ENCODE peak calls at places on chromosomes 6 and 20, in eight cellular contexts. One of them, this sample, is unnamed.

GRCh38 chr20:11676618-11677289 is 240.9 kb upstream of the BTBD3 start:
- DNase-seq in spleen: no peak
- DNase-seq in GM12878: no peak
- DNase-seq in GM23338: peak; percentile 83
- DNase-seq in breast epithelium: no peak
- DNase-seq in Panc1: peak; percentile 8
- DNase-seq in transverse colon: peak; percentile 46
- DNase-seq in HCT116: peak; percentile 6
- DNase-seq in this sample: no peak

GRCh38 chr20:12790856-12791255 is 217.9 kb upstream of the SPTLC3 start:
- DNase-seq in spleen: no peak
- DNase-seq in GM12878: no peak
- DNase-seq in GM23338: no peak
- DNase-seq in breast epithelium: no peak
- DNase-seq in Panc1: no peak
- DNase-seq in transverse colon: no peak
- DNase-seq in HCT116: no peak
- DNase-seq in this sample: no peak

GRCh38 chr20:46054606-46055005 is 25.6 kb downstream of the SLC12A5 start:
- DNase-seq in spleen: no peak
- DNase-seq in GM12878: no peak
- DNase-seq in GM23338: no peak
- DNase-seq in breast epithelium: no peak
- DNase-seq in Panc1: no peak
- DNase-seq in transverse colon: no peak
- DNase-seq in HCT116: no peak
- DNase-seq in this sample: no peak

GRCh38 chr20:40945754-40946451 is 82.7 kb upstream of the TOP1 start:
- DNase-seq in spleen: peak; percentile 80
- DNase-seq in GM12878: no peak
- DNase-seq in GM23338: peak; percentile 86
- DNase-seq in breast epithelium: peak; percentile 60
- DNase-seq in Panc1: no peak
- DNase-seq in transverse colon: peak; percentile 41
- DNase-seq in HCT116: peak; percentile 19
- DNase-seq in this sample: peak; percentile 43

GRCh38 chr6:147142684-147143245 is 61.5 kb upstream of the STXBP5 start:
- DNase-seq in spleen: no peak
- DNase-seq in GM12878: no peak
- DNase-seq in GM23338: no peak
- DNase-seq in breast epithelium: no peak
- DNase-seq in Panc1: no peak
- DNase-seq in transverse colon: no peak
- DNase-seq in HCT116: no peak
- DNase-seq in this sample: no peak

GRCh38 chr6:7446644-7447325 is 57.2 kb downstream of the RIOK1 start:
- DNase-seq in spleen: no peak
- DNase-seq in GM12878: no peak
- DNase-seq in GM23338: no peak
- DNase-seq in breast epithelium: peak; percentile 40
- DNase-seq in Panc1: no peak
- DNase-seq in transverse colon: no peak
- DNase-seq in HCT116: no peak
- DNase-seq in this sample: no peak

GRCh38 chr6:27279513-27280063 is 32.1 kb downstream of the PRSS16 start:
- DNase-seq in spleen: no peak
- DNase-seq in GM12878: no peak
- DNase-seq in GM23338: peak; percentile 63
- DNase-seq in breast epithelium: no peak
- DNase-seq in Panc1: no peak
- DNase-seq in transverse colon: no peak
- DNase-seq in HCT116: no peak
- DNase-seq in this sample: no peak

GRCh38 chr6:32886674-32887383 is 32.8 kb downstream of the PSMB9 start:
- DNase-seq in spleen: no peak
- DNase-seq in GM12878: no peak
- DNase-seq in GM23338: no peak
- DNase-seq in breast epithelium: no peak
- DNase-seq in Panc1: no peak
- DNase-seq in transverse colon: no peak
- DNase-seq in HCT116: no peak
- DNase-seq in this sample: no peak

GRCh38 chr6:148971027-148971927 is 224.4 kb downstream of the UST start:
- DNase-seq in spleen: no peak
- DNase-seq in GM12878: no peak
- DNase-seq in GM23338: no peak
- DNase-seq in breast epithelium: no peak
- DNase-seq in Panc1: no peak
- DNase-seq in transverse colon: no peak
- DNase-seq in HCT116: no peak
- DNase-seq in this sample: no peak

GRCh38 chr6:51386347-51386836 is 567.7 kb downstream of the TFAP2B start:
- DNase-seq in spleen: no peak
- DNase-seq in GM12878: no peak
- DNase-seq in GM23338: no peak
- DNase-seq in breast epithelium: no peak
- DNase-seq in Panc1: no peak
- DNase-seq in transverse colon: no peak
- DNase-seq in HCT116: no peak
- DNase-seq in this sample: no peak

GRCh38 chr20:63574156-63574828 is at the start of gene HELZ2:
- DNase-seq in spleen: peak; percentile 95
- DNase-seq in GM12878: no peak
- DNase-seq in GM23338: peak; percentile 84
- DNase-seq in breast epithelium: peak; percentile 65
- DNase-seq in Panc1: no peak
- DNase-seq in transverse colon: peak; percentile 88
- DNase-seq in HCT116: peak; percentile 16
- DNase-seq in this sample: peak; percentile 86

GRCh38 chr20:5660346-5660745 is 89.9 kb upstream of the SHLD1 start:
- DNase-seq in spleen: no peak
- DNase-seq in GM12878: no peak
- DNase-seq in GM23338: no peak
- DNase-seq in breast epithelium: no peak
- DNase-seq in Panc1: no peak
- DNase-seq in transverse colon: no peak
- DNase-seq in HCT116: no peak
- DNase-seq in this sample: no peak

GRCh38 chr6:17101422-17102257 is at the start of gene STMND1:
- DNase-seq in spleen: no peak
- DNase-seq in GM12878: no peak
- DNase-seq in GM23338: peak; percentile 68
- DNase-seq in breast epithelium: peak; percentile 75
- DNase-seq in Panc1: no peak
- DNase-seq in transverse colon: peak; percentile 83
- DNase-seq in HCT116: no peak
- DNase-seq in this sample: peak; percentile 9

GRCh38 chr20:37979021-37979985 is 54.0 kb downstream of the TTI1 start:
- DNase-seq in spleen: no peak
- DNase-seq in GM12878: no peak
- DNase-seq in GM23338: no peak
- DNase-seq in breast epithelium: no peak
- DNase-seq in Panc1: no peak
- DNase-seq in transverse colon: no peak
- DNase-seq in HCT116: no peak
- DNase-seq in this sample: no peak

GRCh38 chr20:53208110-53208908 is 236.2 kb downstream of the TSHZ2 start:
- DNase-seq in spleen: no peak
- DNase-seq in GM12878: no peak
- DNase-seq in GM23338: peak; percentile 85
- DNase-seq in breast epithelium: no peak
- DNase-seq in Panc1: no peak
- DNase-seq in transverse colon: no peak
- DNase-seq in HCT116: no peak
- DNase-seq in this sample: no peak

DNA sequence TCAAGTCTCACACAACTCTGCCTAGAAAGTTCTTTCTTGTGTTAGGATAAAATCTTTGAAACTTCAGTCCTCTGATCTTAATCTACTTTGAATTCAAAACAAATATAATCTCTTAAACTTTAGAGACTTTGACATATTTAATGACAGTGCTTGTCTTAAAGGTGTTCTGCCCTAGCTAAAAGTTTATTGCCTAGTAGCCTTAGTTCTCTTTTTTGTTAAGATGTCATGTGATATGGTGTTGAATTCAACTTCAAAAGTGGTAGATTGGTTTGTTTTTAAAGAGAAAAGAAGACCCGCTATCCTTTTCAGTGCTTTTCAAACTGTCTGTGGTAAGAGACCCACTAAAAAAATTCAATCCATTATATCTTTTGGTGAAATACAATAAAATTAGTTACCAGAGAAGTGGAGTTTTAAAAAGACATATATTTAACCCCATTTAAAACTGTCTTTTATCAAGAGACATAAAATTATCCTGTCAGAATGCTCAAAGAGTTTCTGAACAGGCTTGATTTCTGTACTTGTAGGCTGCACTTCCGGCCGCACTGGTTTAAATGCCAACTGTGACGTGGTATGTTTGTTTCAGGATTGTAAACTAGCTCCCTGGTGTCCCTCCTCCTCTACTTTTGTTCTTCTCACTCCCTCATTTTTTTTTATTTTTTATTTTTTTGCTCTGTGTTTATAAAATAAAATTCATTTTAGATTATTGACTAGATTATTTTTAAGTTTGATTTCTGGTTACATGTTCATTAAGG is 76.5 kb downstream of the QKI start:
- DNase-seq in spleen: peak; percentile 71
- DNase-seq in GM12878: no peak
- DNase-seq in GM23338: peak; percentile 44
- DNase-seq in breast epithelium: peak; percentile 87
- DNase-seq in Panc1: no peak
- DNase-seq in transverse colon: peak; percentile 74
- DNase-seq in HCT116: no peak
- DNase-seq in this sample: no peak
- TF ChIP-seq POLR2AphosphoS5 in spleen: no peak
- TF ChIP-seq POLR2AphosphoS5 in GM12878: no peak
- TF ChIP-seq POLR2AphosphoS5 in GM23338: no peak
- TF ChIP-seq POLR2AphosphoS5 in breast epithelium: no peak
- TF ChIP-seq POLR2AphosphoS5 in Panc1: no peak
- TF ChIP-seq POLR2AphosphoS5 in transverse colon: no peak
- TF ChIP-seq POLR2AphosphoS5 in HCT116: no peak
- TF ChIP-seq POLR2AphosphoS5 in this sample: no peak

GRCh38 chr20:13821876-13822275 is 37.0 kb downstream of the NDUFAF5 start:
- DNase-seq in spleen: no peak
- DNase-seq in GM12878: no peak
- DNase-seq in GM23338: no peak
- DNase-seq in breast epithelium: no peak
- DNase-seq in Panc1: no peak
- DNase-seq in transverse colon: no peak
- DNase-seq in HCT116: no peak
- DNase-seq in this sample: no peak
- TF ChIP-seq POLR2AphosphoS5 in spleen: no peak
- TF ChIP-seq POLR2AphosphoS5 in GM12878: no peak
- TF ChIP-seq POLR2AphosphoS5 in GM23338: no peak
- TF ChIP-seq POLR2AphosphoS5 in breast epithelium: no peak
- TF ChIP-seq POLR2AphosphoS5 in Panc1: no peak
- TF ChIP-seq POLR2AphosphoS5 in transverse colon: no peak
- TF ChIP-seq POLR2AphosphoS5 in HCT116: no peak
- TF ChIP-seq POLR2AphosphoS5 in this sample: no peak

DNA sequence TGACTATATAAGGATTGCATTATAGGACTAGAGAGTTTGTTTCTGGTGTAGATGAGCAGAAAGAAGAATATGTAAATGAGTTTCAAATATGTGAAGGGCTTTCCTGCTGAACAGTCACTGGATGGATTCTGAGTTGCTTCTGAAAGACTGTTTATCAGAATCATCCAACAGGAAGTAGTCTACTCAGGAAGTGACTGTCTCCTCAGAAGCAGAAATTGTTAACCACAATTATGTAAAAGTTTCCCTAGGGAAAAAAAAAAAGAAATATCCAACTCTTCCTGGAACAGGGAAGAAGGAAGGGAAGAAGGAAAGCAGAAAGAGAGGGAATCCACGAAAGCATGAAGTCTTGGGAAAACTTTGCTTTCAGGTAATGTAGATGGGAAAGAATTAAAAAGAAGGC is 138.9 kb downstream of the TENT5A start:
- DNase-seq in spleen: no peak
- DNase-seq in GM12878: no peak
- DNase-seq in GM23338: no peak
- DNase-seq in breast epithelium: no peak
- DNase-seq in Panc1: no peak
- DNase-seq in transverse colon: no peak
- DNase-seq in HCT116: no peak
- DNase-seq in this sample: no peak
- TF ChIP-seq POLR2AphosphoS5 in spleen: no peak
- TF ChIP-seq POLR2AphosphoS5 in GM12878: no peak
- TF ChIP-seq POLR2AphosphoS5 in GM23338: no peak
- TF ChIP-seq POLR2AphosphoS5 in breast epithelium: no peak
- TF ChIP-seq POLR2AphosphoS5 in Panc1: no peak
- TF ChIP-seq POLR2AphosphoS5 in transverse colon: no peak
- TF ChIP-seq POLR2AphosphoS5 in HCT116: no peak
- TF ChIP-seq POLR2AphosphoS5 in this sample: no peak

GRCh38 chr6:35258336-35258735 is 1.2 kb upstream of the ZNF76 start:
- DNase-seq in spleen: no peak
- DNase-seq in GM12878: no peak
- DNase-seq in GM23338: no peak
- DNase-seq in breast epithelium: no peak
- DNase-seq in Panc1: no peak
- DNase-seq in transverse colon: no peak
- DNase-seq in HCT116: no peak
- DNase-seq in this sample: no peak

GRCh38 chr6:35258858-35259193 is 709 bp upstream of the ZNF76 start:
- DNase-seq in spleen: no peak
- DNase-seq in GM12878: no peak
- DNase-seq in GM23338: peak; percentile 67
- DNase-seq in breast epithelium: no peak
- DNase-seq in Panc1: no peak
- DNase-seq in transverse colon: no peak
- DNase-seq in HCT116: peak; percentile 32
- DNase-seq in this sample: no peak

GRCh38 chr6:35260642-35261570 is 1.4 kb downstream of the ZNF76 start:
- DNase-seq in spleen: no peak
- DNase-seq in GM12878: no peak
- DNase-seq in GM23338: no peak
- DNase-seq in breast epithelium: no peak
- DNase-seq in Panc1: no peak
- DNase-seq in transverse colon: no peak
- DNase-seq in HCT116: no peak
- DNase-seq in this sample: no peak

GRCh38 chr6:35259194-35259945 is at the start of gene ZNF76:
- DNase-seq in spleen: peak; percentile 98
- DNase-seq in GM12878: peak; percentile 63
- DNase-seq in GM23338: peak; percentile 99
- DNase-seq in breast epithelium: peak; percentile 97
- DNase-seq in Panc1: peak; percentile 72
- DNase-seq in transverse colon: peak; percentile 98
- DNase-seq in HCT116: peak; percentile 95
- DNase-seq in this sample: peak; percentile 97

DNA sequence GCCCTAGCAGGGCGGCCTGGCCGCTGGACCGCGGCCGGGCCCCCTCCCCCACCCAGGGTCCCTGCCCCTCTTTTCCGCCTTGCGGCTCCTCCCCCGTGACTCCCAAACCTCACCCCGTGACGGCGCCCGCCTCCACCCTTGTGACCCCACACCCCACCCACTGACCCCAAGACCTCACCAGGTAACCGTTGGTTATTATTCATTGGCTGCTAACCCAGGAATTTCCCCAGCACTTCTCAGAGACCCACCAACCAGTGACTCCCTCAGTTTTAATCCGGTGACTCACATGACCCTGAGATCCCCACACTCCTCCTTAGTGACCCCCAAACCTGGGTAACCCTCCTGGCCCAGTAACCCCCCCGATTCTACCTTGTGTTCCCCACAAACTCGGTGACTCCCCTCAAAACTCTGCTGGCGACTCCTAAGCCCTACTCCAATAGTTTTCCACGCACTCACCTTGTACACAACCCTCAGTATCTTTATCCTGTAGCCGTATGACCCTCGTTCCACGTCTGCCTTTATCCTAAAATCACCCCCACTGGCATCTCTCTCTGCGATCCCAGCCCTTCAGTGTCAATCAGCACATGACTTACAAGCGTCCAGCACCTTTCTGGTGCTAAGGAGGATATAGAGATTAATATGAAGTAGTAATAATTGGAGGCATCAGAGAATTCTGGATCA is 551 bp downstream of the ZNF76 start:
- DNase-seq in spleen: no peak
- DNase-seq in GM12878: peak; percentile 55
- DNase-seq in GM23338: peak; percentile 93
- DNase-seq in breast epithelium: peak; percentile 59
- DNase-seq in Panc1: no peak
- DNase-seq in transverse colon: peak; percentile 80
- DNase-seq in HCT116: peak; percentile 42
- DNase-seq in this sample: peak; percentile 67
- TF ChIP-seq POLR2AphosphoS5 in spleen: no peak
- TF ChIP-seq POLR2AphosphoS5 in GM12878: no peak
- TF ChIP-seq POLR2AphosphoS5 in GM23338: no peak
- TF ChIP-seq POLR2AphosphoS5 in breast epithelium: no peak
- TF ChIP-seq POLR2AphosphoS5 in Panc1: peak; percentile 0
- TF ChIP-seq POLR2AphosphoS5 in transverse colon: no peak
- TF ChIP-seq POLR2AphosphoS5 in HCT116: no peak
- TF ChIP-seq POLR2AphosphoS5 in this sample: no peak

This sample was measured in GM12892.